ENCODE peak calls at places on chromosomes 13 and 19, in five cellular contexts. A is left ventricle myocardium inferior, I is lung, V is MM.1S, M is B cell. G is an unnamed sample.

GRCh38 chr19:10379880-10380310 is 477 bp downstream of the TYK2 start:
- DNase-seq in M (no peak), V (no peak), I (no peak), A (no peak), G (no peak)

GRCh38 chr13:102405499-102406079 is 3.7 kb upstream of the FGF14 start:
- DNase-seq in V (peak; percentile 42), M (no peak), A (no peak), I (no peak), G (no peak)

GRCh38 chr19:33691736-33692135 is 70.0 kb downstream of the CHST8 start:
- DNase-seq in V (no peak), I (no peak), A (no peak), M (no peak), G (no peak)

GRCh38 chr19:53872762-53873161 is 5.1 kb downstream of the MYADM start:
- DNase-seq in I (no peak), A (no peak), V (no peak), M (peak; percentile 5), G (no peak)

GRCh38 chr13:21901772-21902708 is 231.2 kb downstream of the FGF9 start:
- DNase-seq in A (peak; percentile 23), M (no peak), V (no peak), I (peak; percentile 49), G (no peak)

GRCh38 chr19:55638864-55639359 is 1.9 kb upstream of the ZNF580 start:
- DNase-seq in M (peak; percentile 51), I (no peak), V (peak; percentile 75), A (no peak), G (no peak)

GRCh38 chr13:48009298-48009697 is 8.2 kb upstream of the SUCLA2 start:
- DNase-seq in V (no peak), A (no peak), M (no peak), I (no peak), G (peak; percentile 65)

GRCh38 chr13:109684836-109685602 is 101.4 kb downstream of the IRS2 start:
- DNase-seq in M (no peak), I (no peak), V (no peak), A (peak; percentile 30), G (no peak)

GRCh38 chr13:84230568-84230967 is 348.3 kb upstream of the SLITRK1 start:
- DNase-seq in A (no peak), M (no peak), I (no peak), V (no peak), G (no peak)

GRCh38 chr13:79767126-79767525 is 286.2 kb downstream of the NDFIP2 start:
- DNase-seq in I (no peak), V (no peak), M (no peak), A (no peak), G (no peak)

GRCh38 chr13:30874561-30874960 is 31.5 kb upstream of the MEDAG start:
- DNase-seq in M (no peak), V (no peak), I (no peak), A (no peak), G (no peak)

GRCh38 chr19:1026189-1027019 is at the start of gene CNN2:
- DNase-seq in A (peak; percentile 84), I (peak; percentile 81), V (peak; percentile 82), M (peak; percentile 93), G (no peak)

GRCh38 chr19:42528354-42529247 is at the start of gene CEACAM1:
- DNase-seq in V (peak; percentile 60), I (peak; percentile 51), A (no peak), M (peak; percentile 54), G (no peak)

GRCh38 chr13:60990032-60990733 is 425.5 kb downstream of the PCDH20 start:
- DNase-seq in I (no peak), V (no peak), A (no peak), M (no peak), G (no peak)

GRCh38 chr13:106418556-106418955 is 116.9 kb downstream of the EFNB2 start:
- DNase-seq in A (no peak), M (no peak), V (no peak), I (no peak), G (peak; percentile 48)

GRCh38 chr19:17488593-17489391 is 18.5 kb downstream of the SLC27A1 start:
- DNase-seq in A (peak; percentile 59), V (peak; percentile 75), M (peak; percentile 74), I (peak; percentile 90), G (no peak)

GRCh38 chr19:3146677-3147100 is 10.9 kb downstream of the GNA15 start:
- DNase-seq in A (no peak), M (peak; percentile 68), I (peak; percentile 51), V (peak; percentile 21), G (no peak)

GRCh38 chr13:29771247-29771646 is 79.2 kb downstream of the UBL3 start:
- DNase-seq in I (no peak), M (peak; percentile 17), V (peak; percentile 22), A (no peak), G (no peak)

GRCh38 chr13:87954116-87954515 is 282.9 kb downstream of the SLITRK5 start:
- DNase-seq in A (no peak), V (no peak), I (no peak), M (no peak), G (no peak)

GRCh38 chr13:101988140-101988539 is 413.7 kb downstream of the FGF14 start:
- DNase-seq in V (no peak), M (no peak), A (no peak), I (no peak), G (no peak)

GRCh38 chr13:27283906-27284523 is 13.4 kb downstream of the RASL11A start:
- DNase-seq in A (no peak), V (no peak), I (no peak), M (peak; percentile 46), G (no peak)

GRCh38 chr19:41998246-41999020 is 4.4 kb upstream of the ATP1A3 start:
- DNase-seq in I (no peak), A (peak; percentile 38), M (peak; percentile 76), V (peak; percentile 45), G (no peak)

GRCh38 chr19:47778954-47779351 is 450 bp downstream of the SELENOW start:
- DNase-seq in A (peak; percentile 29), I (peak; percentile 53), M (no peak), V (no peak), G (no peak)

GRCh38 chr13:91174886-91175501 is 172.5 kb upstream of the MIR17HG start:
- DNase-seq in A (no peak), V (no peak), I (no peak), M (no peak), G (no peak)

GRCh38 chr13:109647046-109647445 is 139.3 kb downstream of the IRS2 start:
- DNase-seq in A (no peak), V (no peak), M (no peak), I (no peak), G (no peak)

GRCh38 chr13:100987993-100988392 is 313.4 kb upstream of the TMTC4 start:
- DNase-seq in V (no peak), M (no peak), A (no peak), I (no peak), G (no peak)
- TF ChIP-seq CTCF in V (peak; percentile 10), M (no peak), A (no peak), I (no peak), G (peak; percentile 31)

DNA sequence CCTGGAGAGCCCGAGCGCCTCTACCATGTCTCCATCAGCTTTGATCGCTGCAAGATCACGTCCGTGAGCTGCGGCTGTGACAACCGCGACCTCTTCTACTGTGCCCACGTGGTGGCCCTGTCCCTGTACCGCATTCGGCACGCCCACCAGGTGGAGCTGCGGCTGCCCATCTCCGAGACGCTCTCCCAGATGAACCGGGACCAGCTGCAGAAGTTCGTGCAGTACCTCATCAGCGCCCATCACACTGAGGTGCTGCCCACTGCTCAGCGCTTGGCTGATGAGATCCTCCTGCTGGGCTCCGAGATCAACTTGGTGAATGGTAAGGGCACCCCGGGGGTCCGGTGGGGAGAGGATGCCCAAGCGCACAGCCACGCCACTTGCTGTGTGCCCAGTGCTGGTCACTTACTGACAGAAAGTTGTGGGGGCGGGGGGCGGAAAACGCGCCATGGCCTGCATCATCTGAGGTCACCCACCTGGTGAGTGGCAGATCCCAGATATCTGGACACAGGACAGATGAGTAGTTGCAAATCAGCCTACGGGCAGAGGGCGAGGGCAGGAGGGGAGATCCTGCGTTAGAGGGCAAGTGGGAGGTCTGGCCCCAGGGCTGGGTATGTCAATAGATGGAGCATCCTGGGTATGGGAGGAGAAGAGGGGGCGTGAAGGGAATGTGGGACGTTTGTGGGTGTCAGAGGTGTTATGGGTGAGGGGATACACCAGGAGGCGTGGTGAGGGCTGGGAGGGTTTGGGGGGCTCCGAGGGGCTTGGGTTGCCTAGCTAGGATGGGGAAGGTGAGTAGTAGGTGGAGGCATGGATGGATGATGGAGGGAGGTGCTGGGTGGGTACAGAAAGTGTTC is 9.8 kb downstream of the ZSWIM4 start:
- DNase-seq in A (no peak), M (no peak), I (no peak), V (no peak), G (no peak)
- TF ChIP-seq CTCF in A (peak; percentile 68), M (no peak), I (no peak), V (no peak), G (peak; percentile 11)

DNA sequence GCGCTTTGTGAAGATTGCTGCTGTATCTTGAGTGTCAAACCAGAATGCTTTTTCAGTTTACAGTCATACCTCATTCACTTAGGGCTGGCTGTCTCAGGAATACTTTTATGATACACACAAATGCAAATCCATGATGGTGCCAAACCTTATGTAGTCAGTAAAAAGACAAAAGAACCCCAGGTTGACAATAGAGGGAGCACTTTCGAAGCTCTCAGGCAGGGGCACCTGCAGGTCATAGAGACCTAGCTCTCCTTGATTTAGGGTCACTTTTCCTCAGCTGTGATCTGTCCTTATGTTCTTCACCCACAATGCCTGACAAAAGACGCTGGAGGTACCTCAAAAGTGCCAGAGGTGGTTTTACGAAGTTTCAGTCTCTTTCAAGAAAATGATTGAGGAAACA is 172.2 kb downstream of the DNAJC15 start:
- DNase-seq in M (no peak), I (no peak), V (no peak), A (no peak), G (no peak)
- TF ChIP-seq CTCF in M (no peak), I (no peak), V (no peak), A (no peak), G (no peak)

DNA sequence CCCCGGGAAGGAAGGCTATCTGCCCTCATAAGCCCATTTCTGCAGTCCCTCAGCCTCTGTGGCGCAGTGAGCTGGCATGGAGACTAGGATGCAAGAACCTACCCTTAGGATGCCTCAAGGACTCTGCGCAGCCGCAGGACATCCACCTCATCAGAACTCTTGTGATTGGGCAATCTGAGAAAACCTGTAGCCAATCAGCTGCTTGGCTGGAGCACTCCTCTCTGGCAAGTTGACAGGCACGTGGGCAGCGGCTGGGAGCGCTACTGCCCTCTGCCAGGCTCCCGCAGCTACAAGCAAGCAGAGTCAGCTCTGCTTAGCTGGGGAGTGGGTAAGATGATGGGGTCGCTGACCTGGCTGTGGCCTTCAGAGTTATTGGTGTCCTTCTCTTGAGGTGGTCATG is 1.5 kb upstream of the ECSIT start:
- DNase-seq in M (peak; percentile 42), V (peak; percentile 68), A (peak; percentile 77), I (peak; percentile 81), G (no peak)
- TF ChIP-seq CTCF in M (no peak), V (peak; percentile 31), A (peak; percentile 32), I (no peak), G (no peak)